ENCODE peak calls at places on chromosomes 4 and X, in ten cellular contexts. D is uterus; Q is keratinocyte; X is A549; A is endothelial cell of umbilical vein; O is thyroid gland; R is CD8-positive, alpha-beta memory T cell; Z is GM12878; U is AG04450; S is CD8-positive, alpha-beta T cell. K is an unnamed sample.

GRCh38 chrX:54180403-54180802 is 2.7 kb downstream of the FAM120C start:
- DNase-seq in X (no peak), Z (no peak), S (no peak), R (no peak), Q (no peak), D (no peak), O (no peak), A (peak; percentile 53), U (no peak), K (no peak)

GRCh38 chr4:118282692-118283091 is 70.1 kb downstream of the PRSS12 start:
- DNase-seq in O (no peak), A (no peak), X (no peak), S (no peak), Q (no peak), D (no peak), Z (no peak), U (no peak), R (no peak), K (no peak)

GRCh38 chr4:125744891-125745364 is 430.2 kb downstream of the FAT4 start:
- DNase-seq in X (no peak), A (no peak), Z (no peak), Q (no peak), D (no peak), U (no peak), R (no peak), O (no peak), S (no peak), K (no peak)

GRCh38 chrX:39439910-39440733 is 638.9 kb downstream of the MID1IP1 start:
- DNase-seq in S (no peak), A (no peak), Z (peak; percentile 36), U (no peak), D (no peak), R (peak; percentile 5), X (no peak), O (peak; percentile 26), Q (no peak), K (no peak)

GRCh38 chr4:87213425-87213824 is 7.0 kb downstream of the KLHL8 start:
- DNase-seq in D (no peak), U (no peak), Z (no peak), O (no peak), S (no peak), X (no peak), Q (no peak), R (no peak), A (peak; percentile 11), K (no peak)

GRCh38 chrX:45771114-45771513 is 570.4 kb upstream of the DIPK2B start:
- DNase-seq in X (peak; percentile 59), Q (peak; percentile 93), U (peak; percentile 75), A (peak; percentile 86), Z (no peak), R (no peak), O (no peak), S (no peak), D (peak; percentile 73), K (no peak)

GRCh38 chr4:56674984-56675383 is 6.1 kb downstream of the HOPX start:
- DNase-seq in U (no peak), X (no peak), S (no peak), Z (no peak), Q (no peak), D (no peak), A (peak; percentile 79), O (peak; percentile 49), R (no peak), K (no peak)

GRCh38 chr4:101103381-101104142 is 243.8 kb downstream of the PPP3CA start:
- DNase-seq in Q (no peak), R (no peak), A (peak; percentile 87), S (no peak), O (no peak), D (no peak), X (no peak), U (no peak), Z (no peak), K (no peak)

GRCh38 chr4:123632646-123633045 is 236.1 kb downstream of the SPRY1 start:
- DNase-seq in S (no peak), O (no peak), A (no peak), Q (no peak), D (no peak), U (no peak), R (no peak), Z (no peak), X (no peak), K (no peak)

GRCh38 chr4:15162465-15163283 is 160.4 kb downstream of the CPEB2 start:
- DNase-seq in O (no peak), R (no peak), D (no peak), U (no peak), A (peak; percentile 16), Z (no peak), Q (no peak), S (no peak), X (no peak), K (no peak)

GRCh38 chr4:22233257-22233656 is 282.6 kb downstream of the ADGRA3 start:
- DNase-seq in U (no peak), Q (no peak), S (no peak), A (no peak), O (no peak), D (no peak), Z (no peak), X (no peak), R (no peak), K (no peak)

GRCh38 chr4:165994706-165995105 is 121.7 kb downstream of the TLL1 start:
- DNase-seq in A (no peak), R (no peak), O (no peak), S (no peak), D (no peak), U (no peak), Q (no peak), X (no peak), Z (no peak), K (no peak)

GRCh38 chr4:94603170-94603747 is 151.5 kb downstream of the PDLIM5 start:
- DNase-seq in Z (no peak), X (no peak), U (peak; percentile 69), O (no peak), Q (no peak), S (no peak), A (peak; percentile 67), R (no peak), D (peak; percentile 63), K (no peak)

GRCh38 chr4:152257601-152258066 is 278.3 kb downstream of the FBXW7 start:
- DNase-seq in Z (no peak), U (no peak), O (no peak), S (no peak), R (no peak), D (no peak), A (peak; percentile 62), X (no peak), Q (peak; percentile 52), K (no peak)

GRCh38 chr4:71236226-71236625 is 102.6 kb upstream of the SLC4A4 start:
- DNase-seq in Q (no peak), O (no peak), S (no peak), A (no peak), Z (no peak), X (no peak), D (no peak), R (no peak), U (no peak), K (no peak)

DNA sequence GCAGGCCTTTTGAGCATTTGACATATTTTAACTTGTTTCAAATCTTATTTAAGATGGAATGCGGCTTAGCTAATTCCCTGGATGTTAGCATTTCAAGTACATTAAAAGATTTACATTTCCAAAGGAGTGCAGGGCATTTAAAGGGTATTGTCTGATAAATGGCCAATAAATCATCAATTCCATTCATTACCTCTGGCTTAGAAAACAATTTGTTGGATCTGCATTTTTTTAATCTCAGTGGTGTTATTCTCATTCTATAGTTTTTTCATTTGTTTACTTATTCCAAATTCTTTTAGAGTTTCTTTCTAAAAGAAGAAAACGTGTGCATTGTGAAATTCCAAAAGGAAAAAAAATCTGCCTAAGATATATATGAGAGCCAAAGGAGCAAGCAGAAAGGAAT is 1.3 kb upstream of the NLRP2B start:
- DNase-seq in D (no peak), Q (no peak), Z (no peak), A (no peak), R (no peak), O (no peak), U (no peak), S (no peak), X (no peak), K (no peak)
- H3K9me3 ChIP-seq in D (no peaks in the 10 kb centered on the region), Q (no peaks in the 10 kb centered on the region), Z (no peaks in the 10 kb centered on the region), A (no peaks in the 10 kb centered on the region), R (no peaks in the 10 kb centered on the region), O (no peaks in the 10 kb centered on the region), U (peaks cover 9% of the 10 kb centered on the region), S (no peaks in the 10 kb centered on the region), X (no peaks in the 10 kb centered on the region), K (no peaks in the 10 kb centered on the region)

GRCh38 chr4:164288578-164288977 is 465.4 kb upstream of the SMIM31 start:
- DNase-seq in S (no peak), R (no peak), U (no peak), A (no peak), D (no peak), Q (no peak), Z (no peak), X (no peak), O (no peak), K (no peak)

GRCh38 chr4:164287173-164287572 is 466.8 kb upstream of the SMIM31 start:
- DNase-seq in A (no peak), U (no peak), R (no peak), D (no peak), Z (no peak), X (no peak), O (no peak), S (no peak), Q (no peak), K (no peak)
- H3K9me3 ChIP-seq in A (peaks cover 2% of the 10 kb centered on the region), U (peaks cover 4% of the 10 kb centered on the region), R (no peaks in the 10 kb centered on the region), D (no peaks in the 10 kb centered on the region), Z (no peaks in the 10 kb centered on the region), X (no peaks in the 10 kb centered on the region), O (no peaks in the 10 kb centered on the region), S (no peaks in the 10 kb centered on the region), Q (no peaks in the 10 kb centered on the region), K (no peaks in the 10 kb centered on the region)

GRCh38 chr4:132275583-132276121 is 873.4 kb upstream of the PCDH10 start:
- DNase-seq in O (no peak), Z (no peak), R (no peak), U (no peak), D (no peak), S (no peak), A (no peak), Q (no peak), X (no peak), K (no peak)
- H3K9me3 ChIP-seq in O (no peaks in the 10 kb centered on the region), Z (no peaks in the 10 kb centered on the region), R (peaks cover 3% of the 10 kb centered on the region), U (no peaks in the 10 kb centered on the region), D (no peaks in the 10 kb centered on the region), S (no peaks in the 10 kb centered on the region), A (no peaks in the 10 kb centered on the region), Q (no peaks in the 10 kb centered on the region), X (no peaks in the 10 kb centered on the region), K (no peaks in the 10 kb centered on the region)

DNA sequence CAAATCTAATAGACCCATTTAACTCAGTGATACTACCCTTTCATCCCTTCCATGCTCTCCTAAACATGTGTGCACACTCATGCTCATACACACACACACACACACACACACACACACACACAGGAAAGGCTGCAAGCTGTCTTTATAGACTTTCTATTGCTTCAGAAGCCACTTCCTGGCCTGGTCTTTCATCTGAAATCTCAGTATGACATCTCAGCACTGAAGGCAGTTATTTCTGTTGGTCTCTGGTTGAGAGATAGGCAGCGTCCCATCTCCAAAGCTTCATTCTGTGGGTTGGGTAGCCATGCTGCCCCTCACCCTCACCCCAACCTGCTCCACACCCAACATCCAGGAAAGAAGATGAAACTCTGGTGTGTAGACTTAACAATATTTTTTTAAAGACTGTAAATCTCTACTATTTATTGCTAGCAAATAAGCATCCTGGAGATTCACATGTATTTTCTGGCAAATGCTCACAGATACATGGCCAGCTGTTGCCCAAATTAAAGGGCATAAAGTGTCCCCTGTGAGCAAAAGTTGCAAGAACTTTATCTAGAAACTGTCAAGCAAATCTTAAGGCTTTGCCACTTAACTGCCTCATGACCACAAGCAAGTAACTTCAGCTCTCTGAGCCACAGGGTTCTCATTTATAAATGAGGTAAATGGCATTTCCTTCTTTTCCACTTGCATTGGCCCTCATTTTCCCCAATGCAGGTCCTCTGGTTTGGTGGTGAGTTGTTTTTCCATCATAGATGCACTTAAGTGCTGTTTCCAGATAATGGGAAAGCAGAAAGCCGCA is 189.8 kb upstream of the AFF2 start:
- DNase-seq in Q (no peak), R (peak; percentile 66), Z (peak; percentile 15), D (no peak), O (no peak), U (no peak), A (no peak), S (peak; percentile 37), X (no peak), K (peak; percentile 47)
- H3K9me3 ChIP-seq in Q (no peaks in the 10 kb centered on the region), R (no peaks in the 10 kb centered on the region), Z (no peaks in the 10 kb centered on the region), D (no peaks in the 10 kb centered on the region), O (no peaks in the 10 kb centered on the region), U (peaks cover 3% of the 10 kb centered on the region), A (no peaks in the 10 kb centered on the region), S (no peaks in the 10 kb centered on the region), X (no peaks in the 10 kb centered on the region), K (no peaks in the 10 kb centered on the region)

K was measured in CD4-positive, alpha-beta T cell.